ENCODE peak calls at places on chromosomes 7 and 10, in four cellular contexts. B is astrocyte of the hippocampus; E is stimulated activated CD8-positive, alpha-beta memory T cell treated with anti-CD3 and anti-CD28 coated beads, Interleukin-2, amount 100 ng/mL, for 48 hours; Q is epithelial cell of prostate. L is an unnamed sample.
A peak's percentile ranks its signal among the peaks of the same experiment; 100 is the strongest.

GRCh38 chr7:159137906-159138305 is 6.8 kb downstream of the VIPR2 start:
- DNase-seq in B (no peak), E (no peak), Q (no peak), L (no peak)

GRCh38 chr7:10128748-10129147 is 844.9 kb upstream of the PHF14 start:
- DNase-seq in B (peak; percentile 48), E (no peak), Q (no peak), L (no peak)

GRCh38 chr10:95756061-95756751 is at the start of gene ENTPD1:
- DNase-seq in B (peak; percentile 31), E (no peak), Q (no peak), L (no peak)

GRCh38 chr10:68218786-68219185 is 13.1 kb downstream of the ATOH7 start:
- DNase-seq in B (no peak), E (no peak), Q (no peak), L (no peak)

GRCh38 chr10:25627606-25628005 is 306.4 kb upstream of the MYO3A start:
- DNase-seq in B (no peak), E (no peak), Q (no peak), L (no peak)

GRCh38 chr7:147981072-147981813 is 609.3 kb upstream of the C7orf33 start:
- DNase-seq in B (no peak), E (no peak), Q (no peak), L (no peak)

GRCh38 chr10:132142396-132143161 is 44.2 kb upstream of the DPYSL4 start:
- DNase-seq in B (peak; percentile 45), E (no peak), Q (no peak), L (no peak)

GRCh38 chr7:131511774-131512535 is 44.5 kb downstream of the PODXL start:
- DNase-seq in B (no peak), E (no peak), Q (no peak), L (no peak)

GRCh38 chr10:60963441-60964256 is 19.7 kb upstream of the RHOBTB1 start:
- DNase-seq in B (peak; percentile 67), E (no peak), Q (no peak), L (no peak)

GRCh38 chr7:115306541-115306940 is 384.6 kb downstream of the MDFIC start:
- DNase-seq in B (no peak), E (no peak), Q (no peak), L (no peak)

GRCh38 chr7:29044529-29044928 is 86.4 kb upstream of the TRIL start:
- DNase-seq in B (no peak), E (no peak), Q (no peak), L (no peak)

GRCh38 chr7:14199336-14199735 is 209.9 kb upstream of the ETV1 start:
- DNase-seq in B (no peak), E (no peak), Q (no peak), L (no peak)

GRCh38 chr7:82382276-82382675 is 61.3 kb downstream of the CACNA2D1 start:
- DNase-seq in B (peak; percentile 14), E (no peak), Q (no peak), L (no peak)

GRCh38 chr10:86402283-86402931 is 35.8 kb upstream of the GRID1 start:
- DNase-seq in B (peak; percentile 62), E (no peak), Q (no peak), L (no peak)

GRCh38 chr10:12811725-12812310 is 189.7 kb downstream of the CCDC3 start:
- DNase-seq in B (peak; percentile 44), E (no peak), Q (no peak), L (no peak)

GRCh38 chr7:111076205-111076604 is 14.7 kb upstream of the LRRN3 start:
- DNase-seq in B (peak; percentile 90), E (no peak), Q (no peak), L (no peak)

GRCh38 chr7:149217570-149217969 is 21.9 kb upstream of the ZNF212 start:
- DNase-seq in B (no peak), E (no peak), Q (no peak), L (no peak)

GRCh38 chr10:24524314-24524713 is 199.4 kb downstream of the ARHGAP21 start:
- DNase-seq in B (no peak), E (no peak), Q (no peak), L (no peak)

GRCh38 chr7:108266489-108266888 is 136.3 kb upstream of the LAMB4 start:
- DNase-seq in B (peak; percentile 48), E (no peak), Q (no peak), L (no peak)

GRCh38 chr7:2165239-2165609 is 67.5 kb downstream of the MAD1L1 start:
- DNase-seq in B (no peak), E (no peak), Q (no peak), L (no peak)

GRCh38 chr10:96292971-96293909 is 11.0 kb upstream of the DNTT start:
- DNase-seq in B (peak; percentile 51), E (no peak), Q (no peak), L (no peak)

GRCh38 chr7:157518514-157519175 is 181.8 kb downstream of the DNAJB6 start:
- DNase-seq in B (no peak), E (no peak), Q (no peak), L (no peak)

GRCh38 chr7:120502132-120502531 is 229.2 kb downstream of the KCND2 start:
- DNase-seq in B (no peak), E (no peak), Q (no peak), L (no peak)

GRCh38 chr7:38554586-38554985 is 76.6 kb downstream of the AMPH start:
- DNase-seq in B (no peak), E (no peak), Q (no peak), L (no peak)

GRCh38 chr7:91636129-91636724 is 244.3 kb downstream of the MTERF1 start:
- DNase-seq in B (peak; percentile 41), E (no peak), Q (no peak), L (peak; percentile 17)

GRCh38 chr10:119461380-119461779 is 81.1 kb downstream of the RGS10 start:
- DNase-seq in B (peak; percentile 22), E (no peak), Q (peak; percentile 64), L (no peak)

GRCh38 chr10:110843031-110843430 is 28.7 kb upstream of the PDCD4 start:
- DNase-seq in B (no peak), E (no peak), Q (no peak), L (no peak)

GRCh38 chr10:129107525-129107924 is 359.5 kb upstream of the MGMT start:
- DNase-seq in B (no peak), E (no peak), Q (no peak), L (no peak)

GRCh38 chr10:91464500-91464899 is 54.4 kb downstream of the HECTD2 start:
- DNase-seq in B (no peak), E (no peak), Q (no peak), L (no peak)

GRCh38 chr10:89092439-89092838 is 101.8 kb downstream of the FAS start:
- DNase-seq in B (no peak), E (no peak), Q (no peak), L (no peak)

GRCh38 chr10:102375250-102375649 is 20.3 kb upstream of the NFKB2 start:
- DNase-seq in B (no peak), E (no peak), Q (no peak), L (no peak)

GRCh38 chr7:134842062-134842461 is 62.6 kb downstream of the CALD1 start:
- DNase-seq in B (no peak), E (no peak), Q (no peak), L (no peak)

GRCh38 chr10:89163265-89163995 is 43.7 kb downstream of the CH25H start:
- DNase-seq in B (no peak), E (peak; percentile 10), Q (peak; percentile 68), L (no peak)

GRCh38 chr7:100386940-100387339 is 13.7 kb downstream of the PILRA start:
- DNase-seq in B (no peak), E (no peak), Q (no peak), L (no peak)

GRCh38 chr7:1251796-1252542 is 19.3 kb downstream of the UNCX start:
- DNase-seq in B (no peak), E (no peak), Q (no peak), L (no peak)

GRCh38 chr10:84339025-84339424 is 10.6 kb downstream of the CCSER2 start:
- DNase-seq in B (no peak), E (no peak), Q (no peak), L (no peak)

GRCh38 chr7:14687777-14688176 is 214.8 kb downstream of the DGKB start:
- DNase-seq in B (peak; percentile 54), E (no peak), Q (no peak), L (no peak)

GRCh38 chr10:13949844-13950542 is 363.2 kb downstream of the PRPF18 start:
- DNase-seq in B (peak; percentile 56), E (no peak), Q (no peak), L (no peak)

L was measured in NCI-H774.